ENCODE peak calls at places on chromosomes 7 and 10, in eight cellular contexts. C is A549, H is HepG2, U is SK-N-SH, B is WTC11, J is K562, F is NB4, E is HCT116. M is an unnamed sample.

GRCh38 chr10:69348824-69349541 is 67.7 kb downstream of the TACR2 start:
- DNase-seq in C (peak), H (no peak), U (peak), B (no peak), J (no peak), F (peak), E (no peak), M (no peak)

GRCh38 chr10:82827901-82828300 is 952.9 kb downstream of the NRG3 start:
- DNase-seq in C (no peak), H (no peak), U (no peak), B (no peak), J (no peak), F (no peak), E (no peak), M (no peak)

GRCh38 chr10:54559498-54559897 is 241.5 kb downstream of the PCDH15 start:
- DNase-seq in C (no peak), H (no peak), U (no peak), B (no peak), J (no peak), F (no peak), E (no peak), M (no peak)

GRCh38 chr7:128453836-128454804 is 1.6 kb upstream of the HILPDA start:
- DNase-seq in C (no peak), H (no peak), U (peak), B (peak), J (peak), F (no peak), E (no peak), M (no peak)

GRCh38 chr7:75795831-75796285 is 17.7 kb downstream of the CCL24 start:
- DNase-seq in C (no peak), H (no peak), U (no peak), B (no peak), J (no peak), F (peak), E (no peak), M (no peak)

GRCh38 chr10:71713135-71714040 is 6.2 kb downstream of the C10orf105 start:
- DNase-seq in C (no peak), H (no peak), U (no peak), B (no peak), J (peak), F (peak), E (no peak), M (no peak)

GRCh38 chr7:116193329-116194087 is 16.8 kb upstream of the TES start:
- DNase-seq in C (no peak), H (no peak), U (no peak), B (no peak), J (no peak), F (no peak), E (no peak), M (no peak)

GRCh38 chr7:151320263-151320845 is 21.3 kb upstream of the NUB1 start:
- DNase-seq in C (no peak), H (no peak), U (no peak), B (no peak), J (no peak), F (no peak), E (no peak), M (no peak)

GRCh38 chr10:20683345-20683744 is 213.8 kb downstream of the NEBL start:
- DNase-seq in C (no peak), H (no peak), U (no peak), B (no peak), J (no peak), F (no peak), E (no peak), M (no peak)

GRCh38 chr10:126565456-126565855 is 105.0 kb downstream of the C10orf90 start:
- DNase-seq in C (no peak), H (peak), U (no peak), B (no peak), J (peak), F (no peak), E (no peak), M (no peak)

GRCh38 chr7:27167170-27167505 is 1.8 kb upstream of the HOXA9 start:
- DNase-seq in C (no peak), H (no peak), U (peak), B (no peak), J (no peak), F (no peak), E (no peak), M (no peak)

GRCh38 chr10:84196083-84196482 is 1.7 kb downstream of the CDHR1 start:
- DNase-seq in C (no peak), H (peak), U (no peak), B (no peak), J (no peak), F (peak), E (no peak), M (no peak)

GRCh38 chr7:158951725-158952124 is 95.4 kb downstream of the DYNC2I1 start:
- DNase-seq in C (no peak), H (no peak), U (no peak), B (no peak), J (no peak), F (no peak), E (no peak), M (no peak)
- TF ChIP-seq MAX in C (no peak), H (no peak), U (no peak), B (no peak), J (no peak), F (no peak), E (no peak), M (no peak)

DNA sequence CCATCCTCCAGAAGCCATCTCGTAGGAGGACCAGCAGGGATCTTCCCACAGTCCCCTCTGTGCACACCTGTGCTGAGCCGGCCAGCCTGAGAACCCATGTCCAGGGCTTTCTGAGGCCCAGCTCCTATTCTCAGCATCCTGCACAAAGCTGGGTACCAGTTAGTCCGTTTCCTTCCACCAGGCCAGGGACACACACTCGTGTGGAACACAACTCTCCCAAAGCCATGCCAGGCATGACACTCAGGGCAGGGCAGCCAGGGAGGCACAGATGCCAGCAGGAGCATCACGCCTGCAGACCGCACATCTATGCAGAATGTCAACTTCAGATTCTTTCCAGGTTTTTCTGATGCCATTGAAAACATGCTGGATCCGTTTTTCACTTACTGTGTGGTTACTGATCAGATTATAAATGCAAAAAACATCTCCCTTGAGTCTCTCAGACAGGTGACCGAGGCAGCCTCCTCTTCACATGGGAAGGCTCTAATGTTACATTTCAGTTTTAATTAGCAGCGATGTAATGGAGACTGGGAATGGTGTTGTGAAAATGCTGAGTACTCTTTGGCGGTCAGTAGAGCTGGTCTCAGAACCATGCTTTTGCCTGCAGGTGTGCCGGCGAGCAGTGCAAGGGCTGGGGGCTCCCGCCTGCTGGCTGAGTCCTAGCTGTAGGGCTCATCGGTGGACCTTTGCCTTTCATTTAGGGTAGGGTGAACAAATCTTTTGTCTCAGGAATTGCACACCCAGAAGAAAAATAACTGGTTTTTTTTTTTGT is 3.3 kb upstream of the SUN1 start:
- DNase-seq in C (no peak), H (no peak), U (no peak), B (no peak), J (no peak), F (no peak), E (no peak), M (no peak)
- TF ChIP-seq MAX in C (no peak), H (no peak), U (no peak), B (no peak), J (no peak), F (no peak), E (no peak), M (no peak)

DNA sequence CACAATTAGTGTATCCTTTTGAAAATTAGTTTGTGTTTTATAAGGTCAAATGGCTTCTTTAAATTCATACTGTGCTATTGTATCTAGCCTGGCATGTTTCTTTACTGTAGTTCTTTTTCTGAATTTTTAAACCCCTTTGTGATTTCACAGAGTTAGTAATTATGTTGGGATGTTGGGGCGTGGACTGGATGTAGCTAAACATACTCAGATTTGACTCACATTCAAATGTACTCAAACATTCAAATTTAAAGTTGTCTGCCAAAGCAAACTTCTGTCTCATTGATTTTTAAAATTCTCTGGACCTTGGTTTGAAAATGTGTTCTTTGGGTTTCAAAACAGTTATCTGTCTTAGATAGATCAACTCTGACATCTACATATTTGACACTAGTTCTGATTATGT is 7.2 kb upstream of the NRP1 start:
- DNase-seq in C (no peak), H (no peak), U (no peak), B (no peak), J (no peak), F (no peak), E (no peak), M (no peak)
- TF ChIP-seq MAX in C (no peak), H (no peak), U (no peak), B (no peak), J (no peak), F (no peak), E (no peak), M (no peak)

DNA sequence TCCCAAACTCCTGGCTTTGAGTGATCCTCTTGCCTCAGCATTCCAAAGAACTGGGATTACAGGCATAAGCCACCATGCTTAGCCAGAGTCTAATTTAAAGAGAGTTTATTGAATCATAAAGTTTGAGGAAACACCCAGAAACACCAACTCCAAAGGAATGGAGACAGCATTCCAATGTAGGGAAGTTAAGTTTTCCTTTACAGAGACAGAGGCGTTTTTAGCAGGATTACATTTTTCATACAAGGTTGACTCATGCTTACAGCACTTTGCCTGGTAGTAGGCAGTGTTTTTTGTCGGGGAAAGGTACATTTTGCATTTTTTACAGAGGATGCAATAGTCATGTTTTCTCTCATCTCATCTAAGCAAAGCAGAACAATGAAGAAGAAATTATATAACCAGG is 18.9 kb upstream of the OPN4 start:
- DNase-seq in C (peak), H (no peak), U (no peak), B (no peak), J (no peak), F (no peak), E (no peak), M (no peak)
- TF ChIP-seq MAX in C (no peak), H (no peak), U (no peak), B (no peak), J (no peak), F (no peak), E (no peak), M (no peak)

GRCh38 chr7:6286486-6286885 is 14.1 kb upstream of the CYTH3 start:
- DNase-seq in C (no peak), H (no peak), U (no peak), B (no peak), J (no peak), F (no peak), E (no peak), M (no peak)
- TF ChIP-seq MAX in C (no peak), H (no peak), U (no peak), B (no peak), J (no peak), F (no peak), E (no peak), M (no peak)

DNA sequence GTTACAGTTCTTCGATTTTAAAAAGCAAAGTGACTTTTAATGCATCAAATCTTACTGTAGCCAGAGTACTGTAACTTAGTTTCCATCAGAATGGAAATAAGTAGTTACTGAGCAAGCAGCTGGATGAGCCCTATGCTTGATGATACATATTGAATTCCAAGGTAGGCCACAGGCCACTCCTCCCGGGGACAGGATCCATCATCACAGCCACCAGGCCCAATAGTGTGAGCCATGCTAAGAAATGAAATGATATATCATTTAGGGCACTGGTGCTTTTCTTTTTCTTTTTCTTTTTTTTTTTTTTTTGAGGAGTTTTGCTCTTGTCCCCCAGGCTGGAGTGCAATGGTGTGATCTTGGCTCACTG is 42.9 kb upstream of the TOMM7 start:
- DNase-seq in C (no peak), H (no peak), U (no peak), B (no peak), J (no peak), F (no peak), E (no peak), M (no peak)
- TF ChIP-seq MAX in C (no peak), H (no peak), U (no peak), B (no peak), J (no peak), F (no peak), E (no peak), M (no peak)

GRCh38 chr7:88377421-88377820 is 70.7 kb upstream of the STEAP4 start:
- DNase-seq in C (no peak), H (no peak), U (no peak), B (peak), J (no peak), F (no peak), E (peak), M (no peak)
- TF ChIP-seq MAX in C (no peak), H (no peak), U (no peak), B (no peak), J (no peak), F (no peak), E (no peak), M (no peak)

M was measured in H1.